ENCODE peak calls at places on chromosomes 2 and 18, in ten cellular contexts. U is NCI-H510A treated with DMSO at 0.1 percent for 48 hours; Q is SHP77; G is AML-193; Z is CD4-positive, alpha-beta T cell; E is CD4-positive, CD25-positive, alpha-beta regulatory T cell; B is left ventricle myocardium superior; X is NT2/D1; F is kidney tubule cell; A is stimulated activated CD8-positive, alpha-beta memory T cell treated with anti-CD3 and anti-CD28 coated beads, Interleukin-12 subunit alpha, Interleukin-12 subunit beta, amount 100 ng/mL, for 4 hours. C is an unnamed sample.

GRCh38 chr18:10689231-10689953 is 163.6 kb downstream of the NAPG start:
- DNase-seq in U (no peak), E (no peak), F (no peak), Z (no peak), Q (no peak), B (no peak), G (no peak), X (no peak), A (no peak), C (no peak)

GRCh38 chr2:228103379-228103778 is 78.1 kb downstream of the SPHKAP start:
- DNase-seq in A (no peak), F (no peak), B (no peak), Q (no peak), G (no peak), X (no peak), U (no peak), E (no peak), Z (no peak), C (no peak)

GRCh38 chr2:241741016-241741415 is 6.6 kb downstream of the D2HGDH start:
- DNase-seq in F (peak), E (no peak), X (no peak), Q (no peak), A (peak), U (no peak), G (peak), Z (no peak), B (peak), C (no peak)

GRCh38 chr2:197919487-197919886 is 115.1 kb downstream of the PLCL1 start:
- DNase-seq in Q (no peak), U (no peak), X (no peak), A (no peak), E (no peak), G (peak), Z (no peak), F (peak), B (no peak), C (no peak)

GRCh38 chr2:15527074-15527739 is 33.9 kb downstream of the NBAS start:
- DNase-seq in E (no peak), U (no peak), G (no peak), X (no peak), A (no peak), F (no peak), Z (no peak), Q (no peak), B (no peak), C (no peak)

GRCh38 chr2:29053223-29053622 is 21.1 kb downstream of the PCARE start:
- DNase-seq in U (no peak), F (peak), A (no peak), X (peak), Z (no peak), E (no peak), G (no peak), B (no peak), Q (no peak), C (no peak)

GRCh38 chr2:142217804-142218203 is 87.0 kb upstream of the LRP1B start:
- DNase-seq in B (no peak), G (no peak), F (peak), A (no peak), Q (no peak), X (no peak), E (no peak), U (no peak), Z (no peak), C (no peak)

GRCh38 chr18:2980607-2980923 is 32.4 kb downstream of the LPIN2 start:
- DNase-seq in X (no peak), E (no peak), U (no peak), F (no peak), Q (no peak), B (no peak), G (no peak), A (no peak), Z (no peak), C (no peak)

GRCh38 chr2:58680938-58681337 is 439.8 kb upstream of the FANCL start:
- DNase-seq in Q (no peak), U (no peak), A (no peak), B (no peak), E (no peak), G (no peak), X (no peak), F (no peak), Z (no peak), C (no peak)

GRCh38 chr2:213934560-213934959 is 476.3 kb upstream of the VWC2L start:
- DNase-seq in X (peak), A (no peak), B (no peak), E (peak), Z (no peak), F (peak), Q (no peak), U (no peak), G (peak), C (no peak)

GRCh38 chr2:88658890-88659881 is 31.9 kb upstream of the EIF2AK3 start:
- DNase-seq in F (peak), X (no peak), Z (no peak), U (peak), A (no peak), G (no peak), Q (peak), E (no peak), B (peak), C (peak)

GRCh38 chr2:160606336-160606735 is 112.7 kb upstream of the RBMS1 start:
- DNase-seq in G (no peak), E (no peak), A (no peak), Z (no peak), F (no peak), Q (no peak), X (no peak), U (no peak), B (no peak), C (no peak)

GRCh38 chr2:96393989-96394761 is 58.6 kb downstream of the NCAPH start:
- DNase-seq in G (no peak), B (no peak), F (no peak), U (no peak), Q (no peak), X (no peak), E (no peak), Z (no peak), A (no peak), C (no peak)

C was measured in transverse colon.